ENCODE peak calls at places on chromosome 1, in eight cellular contexts. R is esophagus squamous epithelium; H is heart left ventricle; C is cardiac fibroblast; U is A549; X is HCT116; E is CD8-positive, alpha-beta T cell; Q is adrenal gland. Z is an unnamed sample.
A peak's percentile ranks its signal among the peaks of the same experiment; 100 is the strongest.

GRCh38 chr1:63746129-63746864 is 27.5 kb upstream of the ROR1 start:
- DNase-seq in R (no peak), H (no peak), C (peak; percentile 95), U (peak; percentile 55), X (no peak), E (no peak), Q (no peak), Z (no peak)

GRCh38 chr1:83929184-83929583 is 69.7 kb downstream of the TTLL7 start:
- DNase-seq in R (no peak), H (no peak), C (peak; percentile 82), U (no peak), X (no peak), E (no peak), Q (no peak), Z (no peak)

GRCh38 chr1:224333309-224333926 is 3.4 kb upstream of the NVL start:
- DNase-seq in R (no peak), H (no peak), C (peak; percentile 78), U (peak; percentile 71), X (peak; percentile 57), E (no peak), Q (no peak), Z (no peak)

GRCh38 chr1:164473544-164473943 is 85.4 kb upstream of the PBX1 start:
- DNase-seq in R (no peak), H (no peak), C (no peak), U (no peak), X (no peak), E (no peak), Q (peak; percentile 22), Z (no peak)

GRCh38 chr1:81836007-81836626 is 35.4 kb downstream of the ADGRL2 start:
- DNase-seq in R (no peak), H (no peak), C (peak; percentile 49), U (no peak), X (no peak), E (no peak), Q (no peak), Z (no peak)

GRCh38 chr1:206939131-206939530 is 7.1 kb downstream of the PIGR start:
- DNase-seq in R (no peak), H (no peak), C (no peak), U (no peak), X (no peak), E (no peak), Q (no peak), Z (no peak)

GRCh38 chr1:244862354-244862698 is 2.0 kb downstream of the HNRNPU start:
- DNase-seq in R (no peak), H (no peak), C (peak; percentile 24), U (peak; percentile 38), X (no peak), E (no peak), Q (no peak), Z (no peak)

GRCh38 chr1:11518016-11518670 is 39.2 kb downstream of the DISP3 start:
- DNase-seq in R (no peak), H (no peak), C (no peak), U (no peak), X (no peak), E (no peak), Q (no peak), Z (peak; percentile 47)

DNA sequence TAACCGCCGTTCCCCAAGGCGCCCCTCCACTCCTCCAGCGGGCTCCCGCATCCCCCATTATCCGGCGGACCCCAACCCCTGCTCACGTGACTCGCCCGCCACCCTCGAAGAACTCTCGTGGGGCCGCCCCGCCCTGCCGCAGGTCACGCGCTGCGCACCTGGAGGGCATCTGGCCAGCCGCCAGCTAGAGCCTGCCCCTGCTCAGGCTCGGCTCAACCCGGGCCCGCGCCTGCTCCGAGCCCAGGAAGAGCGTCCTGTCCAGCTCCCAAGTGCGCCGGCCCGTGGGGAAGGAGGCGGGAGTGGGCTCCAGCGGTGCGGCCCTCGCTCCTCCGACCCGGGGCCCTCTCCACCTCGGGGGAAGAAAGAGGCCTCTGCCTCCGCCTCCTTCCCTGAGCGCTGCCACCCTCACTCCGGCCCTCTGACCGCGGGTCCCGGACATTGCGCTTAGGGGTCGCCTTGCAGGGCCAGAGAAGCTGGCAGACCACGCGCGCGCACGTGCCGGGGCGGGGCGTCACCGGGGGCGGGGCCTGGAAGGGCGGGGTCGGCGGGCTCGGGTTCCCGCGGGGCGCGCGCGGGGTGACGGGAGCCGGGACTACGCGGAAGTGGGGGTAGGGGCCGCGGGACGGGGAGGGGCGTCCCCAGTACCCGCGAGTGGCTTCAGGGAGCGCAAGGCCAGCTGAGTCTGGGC is 28.4 kb downstream of the HMGN2 start:
- DNase-seq in R (peak; percentile 66), H (peak; percentile 93), C (peak; percentile 74), U (peak; percentile 85), X (peak; percentile 48), E (peak; percentile 84), Q (peak; percentile 89), Z (peak; percentile 41)
- TF ChIP-seq CTCF in R (no peak), H (no peak), C (no peak), U (no peak), X (no peak), E (peak; percentile 15), Q (no peak), Z (no peak)

DNA sequence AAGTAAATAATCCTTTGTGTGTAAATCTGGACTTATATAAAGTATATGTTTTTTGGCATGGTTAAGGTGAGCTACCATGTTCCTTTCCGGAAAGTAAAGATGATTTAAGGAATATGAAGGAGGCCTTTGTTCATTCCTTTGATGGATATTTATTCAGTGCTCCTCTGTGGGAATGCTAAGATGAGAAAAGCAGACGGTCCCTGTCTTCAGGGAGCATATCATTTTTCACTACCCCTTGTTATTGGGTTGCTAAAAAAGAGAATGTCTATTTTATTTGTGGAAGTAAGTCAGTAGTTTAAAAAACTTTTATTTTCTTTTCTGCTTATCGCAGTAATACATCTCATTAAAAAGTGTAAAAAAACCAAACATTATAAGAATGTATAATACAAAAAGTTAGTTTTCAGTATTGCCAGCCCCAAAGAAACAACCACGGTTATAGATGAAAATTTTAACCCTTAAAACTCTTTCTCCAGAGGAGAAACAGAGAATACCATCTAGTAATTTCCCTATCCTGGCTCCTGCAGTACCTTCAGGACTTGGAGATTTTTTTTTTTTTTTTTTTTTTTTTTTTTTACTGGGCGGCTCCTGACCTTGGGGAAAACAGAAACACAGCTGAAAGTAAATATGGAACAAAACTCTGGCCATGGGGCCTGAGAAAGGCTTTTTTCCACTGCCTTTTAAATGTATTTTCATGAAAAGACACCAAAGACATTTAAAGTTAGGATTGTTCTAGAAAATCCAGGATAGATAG is 35.3 kb upstream of the CNN3 start:
- DNase-seq in R (no peak), H (no peak), C (peak; percentile 25), U (no peak), X (no peak), E (no peak), Q (no peak), Z (no peak)
- H3K4me3 ChIP-seq in R (peak overlapping the region; percentile 33), H (peak overlapping the region; percentile 44), C (no peak overlapping the region), U (peak overlapping the region; percentile 8), X (no peak overlapping the region), E (peak overlapping the region; percentile 64), Q (peak overlapping the region; percentile 42), Z (peak overlapping the region; percentile 62)

GRCh38 chr1:232627645-232628334 is 2.1 kb downstream of the SIPA1L2 start:
- DNase-seq in R (no peak), H (no peak), C (peak; percentile 42), U (peak; percentile 72), X (no peak), E (no peak), Q (no peak), Z (no peak)

GRCh38 chr1:232629250-232630046 is 485 bp downstream of the SIPA1L2 start:
- DNase-seq in R (no peak), H (peak; percentile 43), C (peak; percentile 20), U (peak; percentile 26), X (no peak), E (no peak), Q (peak; percentile 35), Z (no peak)

GRCh38 chr1:232627171-232627570 is 2.8 kb downstream of the SIPA1L2 start:
- DNase-seq in R (no peak), H (no peak), C (no peak), U (no peak), X (no peak), E (no peak), Q (no peak), Z (no peak)

GRCh38 chr1:232630047-232630893 is at the start of gene SIPA1L2:
- DNase-seq in R (peak; percentile 34), H (peak; percentile 96), C (peak; percentile 88), U (peak; percentile 92), X (peak; percentile 66), E (peak; percentile 76), Q (peak; percentile 92), Z (peak; percentile 95)

GRCh38 chr1:232628335-232629214 is 1.4 kb downstream of the SIPA1L2 start:
- DNase-seq in R (no peak), H (no peak), C (peak; percentile 62), U (peak; percentile 45), X (no peak), E (no peak), Q (no peak), Z (no peak)
- TF ChIP-seq CTCF in R (peak; percentile 41), H (peak; percentile 14), C (peak; percentile 24), U (peak; percentile 52), X (no peak), E (no peak), Q (no peak), Z (no peak)

DNA sequence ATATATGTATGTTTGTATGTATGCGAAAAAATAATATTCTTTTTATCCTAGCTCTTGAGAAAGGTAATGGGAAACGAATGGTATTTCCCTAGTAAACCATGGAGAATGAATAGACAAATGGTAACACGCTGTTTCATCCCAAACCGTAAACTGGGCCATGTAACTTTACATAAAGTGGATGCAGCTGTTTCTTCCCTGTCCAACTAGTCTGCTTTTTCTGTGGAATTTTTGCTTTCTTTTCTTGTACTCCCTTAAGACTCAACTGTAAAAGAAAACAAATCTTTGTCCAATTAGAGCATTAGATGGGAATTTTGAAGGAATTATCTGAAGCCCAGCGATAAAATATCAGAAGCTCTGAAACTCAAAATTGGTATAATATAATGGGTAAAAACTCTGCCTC is 198.1 kb downstream of the NFIA start:
- DNase-seq in R (no peak), H (no peak), C (no peak), U (no peak), X (no peak), E (no peak), Q (no peak), Z (no peak)
- H3K4me3 ChIP-seq in R (no peak overlapping the region), H (no peak overlapping the region), C (no peak overlapping the region), U (no peak overlapping the region), X (no peak overlapping the region), E (no peak overlapping the region), Q (no peak overlapping the region), Z (no peak overlapping the region)

GRCh38 chr1:225880636-225881035 is 1.5 kb downstream of the TMEM63A start:
- DNase-seq in R (no peak), H (no peak), C (no peak), U (no peak), X (no peak), E (no peak), Q (no peak), Z (no peak)

GRCh38 chr1:225881081-225882007 is 836 bp downstream of the TMEM63A start:
- DNase-seq in R (no peak), H (peak; percentile 61), C (peak; percentile 49), U (no peak), X (no peak), E (peak; percentile 56), Q (peak; percentile 71), Z (peak; percentile 78)

GRCh38 chr1:225882699-225883615 is 777 bp upstream of the TMEM63A start:
- DNase-seq in R (no peak), H (peak; percentile 59), C (peak; percentile 55), U (peak; percentile 59), X (no peak), E (peak; percentile 48), Q (peak; percentile 71), Z (no peak)

GRCh38 chr1:225883616-225884265 is 1.6 kb upstream of the TMEM63A start:
- DNase-seq in R (no peak), H (no peak), C (no peak), U (no peak), X (no peak), E (no peak), Q (no peak), Z (no peak)

GRCh38 chr1:225882008-225882698 is at the start of gene TMEM63A:
- DNase-seq in R (peak; percentile 54), H (peak; percentile 96), C (peak; percentile 85), U (peak; percentile 83), X (peak; percentile 64), E (peak; percentile 91), Q (peak; percentile 94), Z (peak; percentile 96)
- TF ChIP-seq CTCF in R (peak; percentile 50), H (peak; percentile 47), C (peak; percentile 28), U (peak; percentile 18), X (peak; percentile 18), E (no peak), Q (no peak), Z (peak; percentile 45)